ENCODE peak calls at places on chromosomes 11 and 22, in seven cellular contexts. V, F, I, L, R, S and Q are unnamed samples. For H3K9me3, the result is how much of the 10 kb centered on the place peaks cover.

GRCh38 chr11:64305691-64306562 is 603 bp downstream of the ESRRA start:
- DNase-seq in V (peak), F (peak), I (no peak), L (peak), R (no peak), S (peak), Q (peak)

GRCh38 chr22:41256254-41256897 is 15.6 kb upstream of the CHADL start:
- DNase-seq in V (no peak), F (no peak), I (no peak), L (no peak), R (peak), S (no peak), Q (no peak)

GRCh38 chr11:63599211-63600122 is 14.8 kb downstream of the PLAAT3 start:
- DNase-seq in V (no peak), F (no peak), I (no peak), L (no peak), R (no peak), S (no peak), Q (no peak)

GRCh38 chr22:30694638-30695350 is at the start of gene OSBP2:
- DNase-seq in V (peak), F (no peak), I (no peak), L (peak), R (no peak), S (peak), Q (no peak)

GRCh38 chr22:29030618-29031235 is 30.9 kb downstream of the C22orf31 start:
- DNase-seq in V (no peak), F (no peak), I (peak), L (peak), R (peak), S (peak), Q (no peak)

GRCh38 chr11:17550455-17551346 is 3.6 kb downstream of the OTOG start:
- DNase-seq in V (no peak), F (no peak), I (no peak), L (no peak), R (no peak), S (no peak), Q (no peak)

GRCh38 chr11:72333657-72334056 is 89.7 kb upstream of the PHOX2A start:
- DNase-seq in V (peak), F (peak), I (no peak), L (no peak), R (no peak), S (peak), Q (peak)

GRCh38 chr11:57566035-57566504 is 1.4 kb downstream of the UBE2L6 start:
- DNase-seq in V (peak), F (peak), I (no peak), L (no peak), R (no peak), S (no peak), Q (peak)

GRCh38 chr22:46007003-46007847 is 30.3 kb upstream of the WNT7B start:
- DNase-seq in V (no peak), F (no peak), I (no peak), L (peak), R (peak), S (no peak), Q (no peak)

GRCh38 chr11:50073113-50074105 is 40.7 kb downstream of the OR4C45 start:
- DNase-seq in V (no peak), F (no peak), I (no peak), L (no peak), R (no peak), S (no peak), Q (no peak)
- H3K9me3 ChIP-seq in V (under half), F (under half), I (under half), L (under half), R (under half), S (under half), Q (under half)

GRCh38 chr11:61080986-61081590 is 21.2 kb upstream of the CD5 start:
- DNase-seq in V (peak), F (peak), I (no peak), L (no peak), R (no peak), S (no peak), Q (no peak)

GRCh38 chr11:61079416-61080150 is 22.7 kb upstream of the CD5 start:
- DNase-seq in V (peak), F (peak), I (no peak), L (no peak), R (no peak), S (no peak), Q (peak)

GRCh38 chr11:61082161-61082870 is 20.0 kb upstream of the CD5 start:
- DNase-seq in V (peak), F (peak), I (no peak), L (no peak), R (no peak), S (no peak), Q (no peak)

GRCh38 chr11:61082931-61083531 is 19.3 kb upstream of the CD5 start:
- DNase-seq in V (peak), F (peak), I (no peak), L (no peak), R (no peak), S (no peak), Q (no peak)

GRCh38 chr11:61080526-61080925 is 21.8 kb upstream of the CD5 start:
- DNase-seq in V (peak), F (peak), I (no peak), L (no peak), R (no peak), S (no peak), Q (no peak)
- H3K4me3 ChIP-seq in V (peak), F (no peak), I (no peak), L (no peak), R (no peak), S (no peak), Q (peak)

GRCh38 chr11:101974255-101974654 is 57.9 kb upstream of the ANGPTL5 start:
- DNase-seq in V (no peak), F (no peak), I (no peak), L (no peak), R (no peak), S (no peak), Q (no peak)
- H3K27ac ChIP-seq in V (no peak), F (no peak), I (no peak), L (no peak), R (no peak), S (no peak), Q (no peak)

DNA sequence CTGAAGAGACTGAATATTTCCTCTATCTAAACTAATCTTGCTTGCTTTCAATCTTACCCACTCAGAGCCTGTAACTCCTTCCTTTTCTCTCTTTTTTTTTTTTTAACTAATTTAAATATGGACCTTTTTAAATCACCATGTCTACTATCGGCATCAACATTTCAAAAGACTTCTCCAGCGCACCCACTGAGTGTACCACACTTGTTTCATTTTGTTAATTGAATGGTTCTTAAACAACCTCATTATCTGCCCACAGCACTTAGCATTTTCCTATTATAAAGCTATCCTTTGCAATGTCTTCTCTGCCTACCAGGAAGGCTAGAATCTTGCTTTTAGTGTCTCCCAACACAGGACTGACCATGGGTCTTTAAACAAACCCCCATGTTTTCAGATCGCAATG is 1212.4 kb downstream of the LRRC4C start:
- DNase-seq in V (no peak), F (no peak), I (no peak), L (no peak), R (no peak), S (no peak), Q (no peak)
- H3K9me3 ChIP-seq in V (under half), F (under half), I (under half), L (under half), R (under half), S (under half), Q (under half)

GRCh38 chr11:27464155-27464759 is 8.3 kb downstream of the LGR4 start:
- DNase-seq in V (no peak), F (no peak), I (no peak), L (no peak), R (peak), S (no peak), Q (no peak)
- H3K4me3 ChIP-seq in V (no peak), F (no peak), I (no peak), L (no peak), R (no peak), S (no peak), Q (no peak)